ENCODE peak calls at places on chromosomes 6 and 20, in seven cellular contexts. One of them, this sample, is unnamed.

GRCh38 chr20:38073307-38074010 is 39.9 kb downstream of the RPRD1B start:
- DNase-seq in H9: peak; percentile 36
- DNase-seq in mesendoderm: peak; percentile 81
- DNase-seq in IMR-90: peak; percentile 98
- DNase-seq in neuronal stem cell: peak; percentile 63
- DNase-seq in mesenchymal stem cell: peak; percentile 70
- DNase-seq in H1: peak; percentile 66
- DNase-seq in this sample: peak; percentile 86

GRCh38 chr6:152948150-152948768 is 34.6 kb downstream of the FBXO5 start:
- DNase-seq in H9: no peak
- DNase-seq in mesendoderm: peak; percentile 40
- DNase-seq in IMR-90: peak; percentile 52
- DNase-seq in neuronal stem cell: peak; percentile 33
- DNase-seq in mesenchymal stem cell: peak; percentile 58
- DNase-seq in H1: no peak
- DNase-seq in this sample: peak; percentile 10

GRCh38 chr6:125746731-125747588 is 2.5 kb upstream of the HEY2 start:
- DNase-seq in H9: peak; percentile 89
- DNase-seq in mesendoderm: peak; percentile 97
- DNase-seq in IMR-90: peak; percentile 39
- DNase-seq in neuronal stem cell: peak; percentile 71
- DNase-seq in mesenchymal stem cell: peak; percentile 85
- DNase-seq in H1: peak; percentile 72
- DNase-seq in this sample: peak; percentile 21

GRCh38 chr20:63441136-63441776 is 31.2 kb downstream of the KCNQ2 start:
- DNase-seq in H9: no peak
- DNase-seq in mesendoderm: no peak
- DNase-seq in IMR-90: no peak
- DNase-seq in neuronal stem cell: no peak
- DNase-seq in mesenchymal stem cell: no peak
- DNase-seq in H1: no peak
- DNase-seq in this sample: no peak

GRCh38 chr6:51654647-51655046 is 432.8 kb downstream of the PKHD1 start:
- DNase-seq in H9: no peak
- DNase-seq in mesendoderm: no peak
- DNase-seq in IMR-90: no peak
- DNase-seq in neuronal stem cell: no peak
- DNase-seq in mesenchymal stem cell: no peak
- DNase-seq in H1: no peak
- DNase-seq in this sample: peak; percentile 65

GRCh38 chr6:44222486-44222986 is 859 bp upstream of the SLC29A1 start:
- DNase-seq in H9: no peak
- DNase-seq in mesendoderm: no peak
- DNase-seq in IMR-90: no peak
- DNase-seq in neuronal stem cell: no peak
- DNase-seq in mesenchymal stem cell: no peak
- DNase-seq in H1: no peak
- DNase-seq in this sample: no peak

GRCh38 chr20:20215976-20216727 is 151.8 kb upstream of the INSM1 start:
- DNase-seq in H9: no peak
- DNase-seq in mesendoderm: no peak
- DNase-seq in IMR-90: no peak
- DNase-seq in neuronal stem cell: no peak
- DNase-seq in mesenchymal stem cell: no peak
- DNase-seq in H1: no peak
- DNase-seq in this sample: no peak

GRCh38 chr20:39897781-39898466 is 791.1 kb downstream of the MAFB start:
- DNase-seq in H9: no peak
- DNase-seq in mesendoderm: no peak
- DNase-seq in IMR-90: no peak
- DNase-seq in neuronal stem cell: no peak
- DNase-seq in mesenchymal stem cell: peak; percentile 66
- DNase-seq in H1: no peak
- DNase-seq in this sample: no peak

GRCh38 chr6:105713474-105714118 is 310.7 kb upstream of the PREP start:
- DNase-seq in H9: no peak
- DNase-seq in mesendoderm: peak; percentile 37
- DNase-seq in IMR-90: peak; percentile 10
- DNase-seq in neuronal stem cell: no peak
- DNase-seq in mesenchymal stem cell: peak; percentile 16
- DNase-seq in H1: no peak
- DNase-seq in this sample: no peak

GRCh38 chr6:6930223-6930880 is 177.4 kb upstream of the RREB1 start:
- DNase-seq in H9: no peak
- DNase-seq in mesendoderm: no peak
- DNase-seq in IMR-90: no peak
- DNase-seq in neuronal stem cell: no peak
- DNase-seq in mesenchymal stem cell: peak; percentile 24
- DNase-seq in H1: no peak
- DNase-seq in this sample: no peak

DNA sequence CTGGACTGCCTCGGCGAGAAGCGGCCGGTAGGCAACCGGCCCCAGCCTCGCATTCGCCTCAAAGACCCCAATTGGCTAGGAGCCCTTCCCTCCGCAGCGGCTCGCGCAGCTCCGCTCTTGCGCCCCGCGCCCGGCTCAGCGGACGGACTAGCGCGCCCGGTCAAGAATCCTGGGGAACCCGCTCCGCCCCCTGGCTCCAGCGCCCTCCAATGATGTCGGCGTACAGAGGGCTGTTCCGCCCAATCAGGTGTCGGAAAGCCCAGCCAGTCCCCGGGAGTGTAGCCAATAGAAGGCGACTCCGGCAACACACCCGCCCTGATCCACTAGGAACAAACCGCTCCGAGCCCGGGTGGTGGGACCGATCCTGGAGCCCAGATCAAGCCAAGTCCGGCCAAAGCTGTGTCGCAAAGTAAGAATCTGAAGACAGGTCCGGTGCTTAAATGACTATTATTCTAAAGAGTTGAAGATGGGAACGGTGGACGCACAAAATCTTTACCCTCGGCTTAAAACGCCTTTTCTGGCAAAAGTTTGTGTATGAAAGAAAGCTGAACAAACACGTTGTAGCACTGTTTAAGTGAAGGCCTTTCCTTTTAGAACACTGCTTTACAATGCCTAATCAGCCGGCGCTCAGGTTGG is 132.2 kb downstream of the OGFRL1 start:
- DNase-seq in H9: peak; percentile 97
- DNase-seq in mesendoderm: peak; percentile 96
- DNase-seq in IMR-90: peak; percentile 94
- DNase-seq in neuronal stem cell: peak; percentile 86
- DNase-seq in mesenchymal stem cell: peak; percentile 96
- DNase-seq in H1: peak; percentile 91
- DNase-seq in this sample: peak; percentile 94
- H4K8ac ChIP-seq in H9: no peak overlapping the region
- H4K8ac ChIP-seq in mesendoderm: no peak overlapping the region
- H4K8ac ChIP-seq in IMR-90: peak overlapping the region; percentile 74
- H4K8ac ChIP-seq in neuronal stem cell: no peak overlapping the region
- H4K8ac ChIP-seq in mesenchymal stem cell: peak overlapping the region; percentile 12
- H4K8ac ChIP-seq in H1: peak overlapping the region; percentile 91
- H4K8ac ChIP-seq in this sample: peak overlapping the region; percentile 59

GRCh38 chr6:170374571-170375444 is 68.2 kb downstream of the FAM120B start:
- DNase-seq in H9: no peak
- DNase-seq in mesendoderm: no peak
- DNase-seq in IMR-90: peak; percentile 12
- DNase-seq in neuronal stem cell: no peak
- DNase-seq in mesenchymal stem cell: peak; percentile 65
- DNase-seq in H1: no peak
- DNase-seq in this sample: peak; percentile 75

GRCh38 chr6:170378502-170378901 is 71.9 kb downstream of the FAM120B start:
- DNase-seq in H9: no peak
- DNase-seq in mesendoderm: no peak
- DNase-seq in IMR-90: no peak
- DNase-seq in neuronal stem cell: no peak
- DNase-seq in mesenchymal stem cell: no peak
- DNase-seq in H1: no peak
- DNase-seq in this sample: no peak

GRCh38 chr6:170375661-170376060 is 69.1 kb downstream of the FAM120B start:
- DNase-seq in H9: no peak
- DNase-seq in mesendoderm: no peak
- DNase-seq in IMR-90: no peak
- DNase-seq in neuronal stem cell: no peak
- DNase-seq in mesenchymal stem cell: no peak
- DNase-seq in H1: no peak
- DNase-seq in this sample: no peak

GRCh38 chr6:170372380-170373325 is 66.1 kb downstream of the FAM120B start:
- DNase-seq in H9: no peak
- DNase-seq in mesendoderm: peak; percentile 12
- DNase-seq in IMR-90: no peak
- DNase-seq in neuronal stem cell: no peak
- DNase-seq in mesenchymal stem cell: no peak
- DNase-seq in H1: no peak
- DNase-seq in this sample: no peak

GRCh38 chr6:170376386-170377084 is 70.0 kb downstream of the FAM120B start:
- DNase-seq in H9: no peak
- DNase-seq in mesendoderm: no peak
- DNase-seq in IMR-90: no peak
- DNase-seq in neuronal stem cell: no peak
- DNase-seq in mesenchymal stem cell: no peak
- DNase-seq in H1: no peak
- DNase-seq in this sample: no peak
- H3K79me1 ChIP-seq in H9: no peaks in the 10 kb centered on the region
- H3K79me1 ChIP-seq in mesendoderm: no peaks in the 10 kb centered on the region
- H3K79me1 ChIP-seq in IMR-90: peaks cover 8% of the 10 kb centered on the region
- H3K79me1 ChIP-seq in neuronal stem cell: no peaks in the 10 kb centered on the region
- H3K79me1 ChIP-seq in mesenchymal stem cell: peaks cover 14% of the 10 kb centered on the region
- H3K79me1 ChIP-seq in H1: no peaks in the 10 kb centered on the region
- H3K79me1 ChIP-seq in this sample: no peaks in the 10 kb centered on the region

DNA sequence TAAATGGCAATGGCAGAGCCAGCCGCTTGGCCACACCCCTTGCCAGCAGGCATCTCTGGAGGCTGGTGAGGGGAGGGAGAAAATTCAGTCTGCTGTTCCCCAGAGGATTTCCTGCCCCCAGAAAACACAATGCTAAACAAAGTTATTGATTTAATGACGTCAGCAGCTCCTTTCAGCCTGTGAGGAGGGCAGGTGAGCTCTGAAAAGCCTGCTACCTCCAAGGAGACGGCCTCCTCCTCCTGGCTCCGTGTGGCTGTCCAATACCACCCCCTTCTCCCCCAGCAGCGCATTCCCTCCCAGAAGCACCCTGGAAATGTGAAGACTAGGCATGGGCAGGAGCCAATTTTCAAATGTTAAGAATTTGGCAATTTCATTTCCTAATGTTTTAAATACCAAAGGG is 393.1 kb downstream of the ZFAND3 start:
- DNase-seq in H9: no peak
- DNase-seq in mesendoderm: peak; percentile 73
- DNase-seq in IMR-90: no peak
- DNase-seq in neuronal stem cell: peak; percentile 20
- DNase-seq in mesenchymal stem cell: no peak
- DNase-seq in H1: no peak
- DNase-seq in this sample: no peak
- H4K8ac ChIP-seq in H9: no peak overlapping the region
- H4K8ac ChIP-seq in mesendoderm: no peak overlapping the region
- H4K8ac ChIP-seq in IMR-90: no peak overlapping the region
- H4K8ac ChIP-seq in neuronal stem cell: no peak overlapping the region
- H4K8ac ChIP-seq in mesenchymal stem cell: peak overlapping the region; percentile 75
- H4K8ac ChIP-seq in H1: no peak overlapping the region
- H4K8ac ChIP-seq in this sample: no peak overlapping the region

GRCh38 chr6:7976485-7977010 is 66.0 kb upstream of the TXNDC5 start:
- DNase-seq in H9: no peak
- DNase-seq in mesendoderm: no peak
- DNase-seq in IMR-90: no peak
- DNase-seq in neuronal stem cell: no peak
- DNase-seq in mesenchymal stem cell: no peak
- DNase-seq in H1: no peak
- DNase-seq in this sample: no peak

GRCh38 chr6:7975764-7976146 is 65.2 kb upstream of the TXNDC5 start:
- DNase-seq in H9: no peak
- DNase-seq in mesendoderm: no peak
- DNase-seq in IMR-90: no peak
- DNase-seq in neuronal stem cell: no peak
- DNase-seq in mesenchymal stem cell: no peak
- DNase-seq in H1: no peak
- DNase-seq in this sample: no peak

GRCh38 chr6:7974932-7975763 is 64.6 kb upstream of the TXNDC5 start:
- DNase-seq in H9: no peak
- DNase-seq in mesendoderm: peak; percentile 64
- DNase-seq in IMR-90: peak; percentile 92
- DNase-seq in neuronal stem cell: no peak
- DNase-seq in mesenchymal stem cell: peak; percentile 88
- DNase-seq in H1: no peak
- DNase-seq in this sample: peak; percentile 79

GRCh38 chr6:7978736-7979135 is 68.1 kb upstream of the TXNDC5 start:
- DNase-seq in H9: no peak
- DNase-seq in mesendoderm: no peak
- DNase-seq in IMR-90: no peak
- DNase-seq in neuronal stem cell: peak; percentile 76
- DNase-seq in mesenchymal stem cell: no peak
- DNase-seq in H1: no peak
- DNase-seq in this sample: no peak

DNA sequence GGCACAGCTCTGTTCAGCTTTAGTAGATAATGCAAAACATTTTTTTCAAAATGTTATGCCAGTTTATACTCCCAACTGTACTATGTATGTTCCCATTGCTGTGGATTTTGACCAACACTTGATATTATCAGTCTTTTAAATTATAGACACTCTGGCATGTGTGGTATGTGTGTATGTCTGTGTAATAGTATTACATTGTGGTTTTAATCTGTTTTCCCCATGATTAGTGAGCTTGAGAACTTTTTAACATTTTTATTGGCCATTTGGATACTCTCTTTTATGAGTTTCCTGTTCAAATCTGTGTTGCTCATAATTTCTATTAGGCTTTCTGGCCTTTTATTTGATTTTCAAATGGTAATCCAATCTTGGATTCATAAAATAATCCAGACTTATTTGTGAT is 69.2 kb upstream of the TXNDC5 start:
- DNase-seq in H9: no peak
- DNase-seq in mesendoderm: no peak
- DNase-seq in IMR-90: no peak
- DNase-seq in neuronal stem cell: no peak
- DNase-seq in mesenchymal stem cell: no peak
- DNase-seq in H1: no peak
- DNase-seq in this sample: no peak
- H3K79me1 ChIP-seq in H9: no peaks in the 10 kb centered on the region
- H3K79me1 ChIP-seq in mesendoderm: no peaks in the 10 kb centered on the region
- H3K79me1 ChIP-seq in IMR-90: no peaks in the 10 kb centered on the region
- H3K79me1 ChIP-seq in neuronal stem cell: no peaks in the 10 kb centered on the region
- H3K79me1 ChIP-seq in mesenchymal stem cell: no peaks in the 10 kb centered on the region
- H3K79me1 ChIP-seq in H1: no peaks in the 10 kb centered on the region
- H3K79me1 ChIP-seq in this sample: peaks cover 5% of the 10 kb centered on the region

GRCh38 chr6:170254315-170255213 is 36.3 kb downstream of the DLL1 start:
- DNase-seq in H9: no peak
- DNase-seq in mesendoderm: no peak
- DNase-seq in IMR-90: no peak
- DNase-seq in neuronal stem cell: no peak
- DNase-seq in mesenchymal stem cell: no peak
- DNase-seq in H1: no peak
- DNase-seq in this sample: no peak

GRCh38 chr6:170258395-170258794 is 32.5 kb downstream of the DLL1 start:
- DNase-seq in H9: no peak
- DNase-seq in mesendoderm: no peak
- DNase-seq in IMR-90: no peak
- DNase-seq in neuronal stem cell: no peak
- DNase-seq in mesenchymal stem cell: no peak
- DNase-seq in H1: no peak
- DNase-seq in this sample: no peak

GRCh38 chr6:170255426-170256125 is 35.3 kb downstream of the DLL1 start:
- DNase-seq in H9: no peak
- DNase-seq in mesendoderm: no peak
- DNase-seq in IMR-90: no peak
- DNase-seq in neuronal stem cell: no peak
- DNase-seq in mesenchymal stem cell: no peak
- DNase-seq in H1: no peak
- DNase-seq in this sample: no peak

GRCh38 chr6:170257376-170257775 is 33.5 kb downstream of the DLL1 start:
- DNase-seq in H9: no peak
- DNase-seq in mesendoderm: no peak
- DNase-seq in IMR-90: no peak
- DNase-seq in neuronal stem cell: no peak
- DNase-seq in mesenchymal stem cell: no peak
- DNase-seq in H1: no peak
- DNase-seq in this sample: no peak

GRCh38 chr6:170256641-170257040 is 34.2 kb downstream of the DLL1 start:
- DNase-seq in H9: no peak
- DNase-seq in mesendoderm: no peak
- DNase-seq in IMR-90: no peak
- DNase-seq in neuronal stem cell: no peak
- DNase-seq in mesenchymal stem cell: no peak
- DNase-seq in H1: no peak
- DNase-seq in this sample: no peak
- H4K8ac ChIP-seq in H9: no peak overlapping the region
- H4K8ac ChIP-seq in mesendoderm: no peak overlapping the region
- H4K8ac ChIP-seq in IMR-90: no peak overlapping the region
- H4K8ac ChIP-seq in neuronal stem cell: no peak overlapping the region
- H4K8ac ChIP-seq in mesenchymal stem cell: no peak overlapping the region
- H4K8ac ChIP-seq in H1: no peak overlapping the region
- H4K8ac ChIP-seq in this sample: no peak overlapping the region

This sample was measured in trophoblast cell.